ENCODE peak calls at places on chromosomes 4 and X, in nine cellular contexts. H, F, L, Q, N, D, B, M and V are unnamed samples.

GRCh38 chrX:42992199-42992943 is 214.4 kb upstream of the PPP1R2C start:
- DNase-seq in N (no peak), Q (peak), D (no peak), M (no peak), L (peak), F (no peak), H (no peak), B (no peak), V (no peak)

GRCh38 chr4:75344915-75345314 is 169.3 kb downstream of the RCHY1 start:
- DNase-seq in B (no peak), H (no peak), M (peak), D (no peak), L (no peak), Q (peak), N (no peak), F (peak), V (no peak)

GRCh38 chr4:152454398-152455011 is 81.4 kb downstream of the FBXW7 start:
- DNase-seq in B (no peak), H (no peak), F (peak), D (no peak), M (peak), N (no peak), Q (peak), L (peak), V (no peak)

GRCh38 chrX:102849396-102849795 is 87.7 kb upstream of the RAB40AL start:
- DNase-seq in D (no peak), B (no peak), Q (no peak), F (no peak), L (no peak), N (no peak), M (no peak), H (no peak), V (no peak)

GRCh38 chrX:13906103-13906502 is 89.2 kb upstream of the GPM6B start:
- DNase-seq in H (peak), M (no peak), D (no peak), L (no peak), N (no peak), F (no peak), B (no peak), Q (no peak), V (no peak)

GRCh38 chrX:20718592-20718991 is 451.9 kb upstream of the RPS6KA3 start:
- DNase-seq in F (no peak), L (no peak), D (no peak), H (no peak), B (peak), M (no peak), N (no peak), Q (no peak), V (no peak)

GRCh38 chr4:122666527-122667245 is 45.8 kb upstream of the IL21 start:
- DNase-seq in H (no peak), B (no peak), L (peak), N (no peak), D (no peak), Q (peak), M (peak), F (peak), V (no peak)

GRCh38 chr4:24742773-24743676 is 52.3 kb upstream of the SOD3 start:
- DNase-seq in Q (no peak), M (no peak), D (no peak), H (no peak), L (no peak), N (no peak), B (no peak), F (no peak), V (no peak)

GRCh38 chr4:123825596-123826291 is 429.1 kb downstream of the SPRY1 start:
- DNase-seq in F (peak), B (no peak), L (no peak), D (no peak), M (peak), Q (peak), H (no peak), N (no peak), V (no peak)

GRCh38 chrX:55450259-55450658 is 1.7 kb upstream of the MAGEH1 start:
- DNase-seq in M (peak), H (no peak), L (peak), F (peak), N (no peak), Q (peak), D (no peak), B (no peak), V (no peak)

GRCh38 chrX:95764972-95765451 is 919.6 kb upstream of the DIAPH2 start:
- DNase-seq in B (peak), F (peak), N (no peak), Q (peak), M (peak), D (no peak), H (no peak), L (peak), V (no peak)

GRCh38 chr4:14247767-14248166 is 620.2 kb upstream of the BOD1L1 start:
- DNase-seq in N (no peak), F (no peak), Q (no peak), L (no peak), M (no peak), B (peak), H (peak), D (no peak), V (no peak)

GRCh38 chr4:88027611-88028608 is 20.5 kb downstream of the PKD2 start:
- DNase-seq in Q (peak), L (no peak), D (no peak), H (no peak), F (peak), B (no peak), N (no peak), M (peak), V (no peak)

GRCh38 chr4:148778980-148779675 is 336.9 kb upstream of the NR3C2 start:
- DNase-seq in B (no peak), H (no peak), M (no peak), L (no peak), N (no peak), Q (no peak), D (no peak), F (peak), V (no peak)

GRCh38 chr4:133152330-133152791 is 3.3 kb downstream of the PCDH10 start:
- DNase-seq in L (peak), F (peak), D (no peak), N (no peak), Q (peak), B (no peak), M (peak), H (peak), V (no peak)

GRCh38 chr4:88033309-88033708 is 25.9 kb downstream of the PKD2 start:
- DNase-seq in D (peak), F (peak), M (peak), H (no peak), Q (peak), N (no peak), B (peak), L (peak), V (no peak)

GRCh38 chr4:7822858-7823257 is 116.8 kb downstream of the AFAP1 start:
- DNase-seq in M (no peak), B (no peak), H (no peak), N (no peak), F (no peak), Q (no peak), L (no peak), D (no peak), V (peak)